ENCODE peak calls at places on chromosomes 4 and X, in nine cellular contexts. K, G, P, N, E, R, U, V and F are unnamed samples.

GRCh38 chr4:113474017-113474416 is 287.5 kb downstream of the CAMK2D start:
- DNase-seq in K (no peak), G (no peak), P (no peak), N (no peak), E (no peak), R (no peak), U (no peak), V (no peak), F (no peak)

GRCh38 chrX:149455934-149456333 is 49.2 kb downstream of the IDS start:
- DNase-seq in K (no peak), G (no peak), P (no peak), N (no peak), E (no peak), R (no peak), U (no peak), V (no peak), F (no peak)

GRCh38 chr4:92121099-92121498 is 182.7 kb upstream of the GRID2 start:
- DNase-seq in K (no peak), G (no peak), P (no peak), N (no peak), E (no peak), R (no peak), U (no peak), V (peak; percentile 28), F (no peak)

GRCh38 chr4:173243917-173244658 is 75.5 kb downstream of the GALNT7 start:
- DNase-seq in K (no peak), G (no peak), P (no peak), N (no peak), E (no peak), R (no peak), U (no peak), V (no peak), F (no peak)

GRCh38 chr4:123587983-123588494 is 191.4 kb downstream of the SPRY1 start:
- DNase-seq in K (no peak), G (no peak), P (no peak), N (peak; percentile 68), E (no peak), R (no peak), U (no peak), V (peak; percentile 43), F (peak; percentile 18)

GRCh38 chrX:41723305-41723704 is 676 bp upstream of the GPR82 start:
- DNase-seq in K (no peak), G (no peak), P (no peak), N (no peak), E (no peak), R (no peak), U (no peak), V (no peak), F (no peak)

GRCh38 chr4:119286377-119287002 is 35.4 kb downstream of the FABP2 start:
- DNase-seq in K (no peak), G (peak; percentile 43), P (no peak), N (no peak), E (peak; percentile 13), R (no peak), U (peak; percentile 41), V (no peak), F (peak; percentile 29)

GRCh38 chr4:118587116-118587869 is 97.9 kb upstream of the METTL14 start:
- DNase-seq in K (no peak), G (no peak), P (no peak), N (no peak), E (no peak), R (no peak), U (no peak), V (no peak), F (no peak)

GRCh38 chr4:122668241-122668640 is 47.4 kb upstream of the IL21 start:
- DNase-seq in K (no peak), G (no peak), P (no peak), N (no peak), E (no peak), R (no peak), U (no peak), V (no peak), F (no peak)

GRCh38 chrX:135432453-135432852 is 10.7 kb downstream of the SMIM10L2A start:
- DNase-seq in K (no peak), G (no peak), P (no peak), N (peak; percentile 59), E (no peak), R (no peak), U (no peak), V (no peak), F (no peak)
- TF ChIP-seq CTCF in K (no peak), G (no peak), P (no peak), N (no peak), E (no peak), R (no peak), U (no peak), V (no peak), F (no peak)

DNA sequence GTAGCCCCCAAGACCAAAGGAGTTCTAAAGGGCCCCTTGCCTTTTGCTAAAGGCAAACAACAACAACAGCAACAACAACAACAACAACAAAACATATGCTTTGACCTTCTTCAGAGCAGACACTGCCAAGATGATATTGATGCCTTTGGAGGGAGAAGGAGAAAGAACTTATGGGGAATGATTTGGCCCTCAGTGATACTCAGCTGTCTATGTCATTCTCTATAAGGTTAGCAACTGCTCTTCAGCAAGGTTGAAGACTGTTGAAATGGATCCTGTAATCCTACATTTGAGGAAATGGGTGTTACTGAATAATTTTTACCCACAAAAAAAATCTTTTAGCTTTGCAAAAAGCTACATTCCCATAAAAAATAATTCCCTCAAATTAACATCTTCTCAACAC is 72.5 kb downstream of the PRPS1 start:
- DNase-seq in K (no peak), G (no peak), P (no peak), N (no peak), E (no peak), R (no peak), U (no peak), V (no peak), F (no peak)
- H3K27ac ChIP-seq in K (no peak overlapping the region), G (no peak overlapping the region), P (no peak overlapping the region), N (peak overlapping the region; percentile 82), E (peak overlapping the region; percentile 81), R (peak overlapping the region; percentile 13), U (peak overlapping the region; percentile 89), V (peak overlapping the region; percentile 47), F (peak overlapping the region; percentile 54)

GRCh38 chr4:158209825-158210807 is at the start of gene TMEM144:
- DNase-seq in K (peak; percentile 62), G (peak; percentile 94), P (peak; percentile 92), N (peak; percentile 93), E (peak; percentile 97), R (peak; percentile 91), U (peak; percentile 82), V (peak; percentile 89), F (peak; percentile 89)
- TF ChIP-seq POLR2A in K (peak; percentile 84), G (no peak), P (no peak), N (peak; percentile 19), E (peak; percentile 58), R (peak; percentile 40), U (peak; percentile 34), V (no peak), F (peak; percentile 41)

GRCh38 chrX:26918633-26919032 is 544.5 kb downstream of the PPP4R3C start:
- DNase-seq in K (no peak), G (peak; percentile 21), P (no peak), N (no peak), E (peak; percentile 6), R (no peak), U (no peak), V (no peak), F (no peak)
- TF ChIP-seq CTCF in K (no peak), G (no peak), P (no peak), N (no peak), E (no peak), R (no peak), U (no peak), V (no peak), F (no peak)